ENCODE peak calls at places on chromosomes 11 and 22, in four cellular contexts. One of them, this sample, is unnamed.

GRCh38 chr11:64385953-64386704 is 27.2 kb downstream of the RPS6KA4 start:
- DNase-seq in Peyer's patch: no peak
- DNase-seq in NCI-H1105: no peak
- DNase-seq in stimulated activated CD4-positive, alpha-beta T cell treated with anti-CD3 and anti-CD28 coated beads, TNF-alpha, amount 100 ng/mL, for 1 hour: no peak
- DNase-seq in this sample: no peak

GRCh38 chr11:61950035-61950547 is at the start of gene BEST1:
- DNase-seq in NCI-H1105: no peak
- DNase-seq in Peyer's patch: no peak
- DNase-seq in stimulated activated CD4-positive, alpha-beta T cell treated with anti-CD3 and anti-CD28 coated beads, TNF-alpha, amount 100 ng/mL, for 1 hour: no peak
- DNase-seq in this sample: no peak

GRCh38 chr11:8068605-8069221 is 12.3 kb upstream of the TUB start:
- DNase-seq in Peyer's patch: no peak
- DNase-seq in NCI-H1105: peak
- DNase-seq in stimulated activated CD4-positive, alpha-beta T cell treated with anti-CD3 and anti-CD28 coated beads, TNF-alpha, amount 100 ng/mL, for 1 hour: no peak
- DNase-seq in this sample: no peak

GRCh38 chr11:35364101-35364780 is 55.1 kb downstream of the SLC1A2 start:
- DNase-seq in NCI-H1105: no peak
- DNase-seq in Peyer's patch: no peak
- DNase-seq in stimulated activated CD4-positive, alpha-beta T cell treated with anti-CD3 and anti-CD28 coated beads, TNF-alpha, amount 100 ng/mL, for 1 hour: no peak
- DNase-seq in this sample: no peak

GRCh38 chr22:24244144-24244787 is 616 bp downstream of the GGT5 start:
- DNase-seq in stimulated activated CD4-positive, alpha-beta T cell treated with anti-CD3 and anti-CD28 coated beads, TNF-alpha, amount 100 ng/mL, for 1 hour: no peak
- DNase-seq in Peyer's patch: no peak
- DNase-seq in NCI-H1105: no peak
- DNase-seq in this sample: no peak

GRCh38 chr11:45885921-45886721 is 670 bp downstream of the MAPK8IP1 start:
- DNase-seq in stimulated activated CD4-positive, alpha-beta T cell treated with anti-CD3 and anti-CD28 coated beads, TNF-alpha, amount 100 ng/mL, for 1 hour: no peak
- DNase-seq in NCI-H1105: peak
- DNase-seq in Peyer's patch: no peak
- DNase-seq in this sample: no peak

GRCh38 chr11:119422505-119423416 is at the start of gene THY1:
- DNase-seq in Peyer's patch: no peak
- DNase-seq in NCI-H1105: no peak
- DNase-seq in stimulated activated CD4-positive, alpha-beta T cell treated with anti-CD3 and anti-CD28 coated beads, TNF-alpha, amount 100 ng/mL, for 1 hour: no peak
- DNase-seq in this sample: no peak

GRCh38 chr22:37681001-37681424 is 5.1 kb upstream of the NOL12 start:
- DNase-seq in NCI-H1105: no peak
- DNase-seq in stimulated activated CD4-positive, alpha-beta T cell treated with anti-CD3 and anti-CD28 coated beads, TNF-alpha, amount 100 ng/mL, for 1 hour: no peak
- DNase-seq in Peyer's patch: no peak
- DNase-seq in this sample: no peak

GRCh38 chr22:43789452-43789851 is 22.7 kb downstream of the EFCAB6 start:
- DNase-seq in Peyer's patch: no peak
- DNase-seq in NCI-H1105: no peak
- DNase-seq in stimulated activated CD4-positive, alpha-beta T cell treated with anti-CD3 and anti-CD28 coated beads, TNF-alpha, amount 100 ng/mL, for 1 hour: no peak
- DNase-seq in this sample: no peak

GRCh38 chr11:104198576-104198975 is 34.6 kb upstream of the PDGFD start:
- DNase-seq in NCI-H1105: no peak
- DNase-seq in Peyer's patch: no peak
- DNase-seq in stimulated activated CD4-positive, alpha-beta T cell treated with anti-CD3 and anti-CD28 coated beads, TNF-alpha, amount 100 ng/mL, for 1 hour: no peak
- DNase-seq in this sample: no peak

GRCh38 chr11:115104851-115105453 is 399.3 kb downstream of the CADM1 start:
- DNase-seq in stimulated activated CD4-positive, alpha-beta T cell treated with anti-CD3 and anti-CD28 coated beads, TNF-alpha, amount 100 ng/mL, for 1 hour: no peak
- DNase-seq in Peyer's patch: no peak
- DNase-seq in NCI-H1105: no peak
- DNase-seq in this sample: no peak

GRCh38 chr11:13141731-13142724 is 132.9 kb downstream of the RASSF10 start:
- DNase-seq in Peyer's patch: no peak
- DNase-seq in stimulated activated CD4-positive, alpha-beta T cell treated with anti-CD3 and anti-CD28 coated beads, TNF-alpha, amount 100 ng/mL, for 1 hour: no peak
- DNase-seq in NCI-H1105: no peak
- DNase-seq in this sample: no peak

GRCh38 chr22:18947905-18948304 is 11.8 kb upstream of the PRODH start:
- DNase-seq in NCI-H1105: no peak
- DNase-seq in Peyer's patch: no peak
- DNase-seq in stimulated activated CD4-positive, alpha-beta T cell treated with anti-CD3 and anti-CD28 coated beads, TNF-alpha, amount 100 ng/mL, for 1 hour: no peak
- DNase-seq in this sample: no peak

GRCh38 chr22:17788023-17788330 is 13.7 kb upstream of the BID start:
- DNase-seq in Peyer's patch: no peak
- DNase-seq in stimulated activated CD4-positive, alpha-beta T cell treated with anti-CD3 and anti-CD28 coated beads, TNF-alpha, amount 100 ng/mL, for 1 hour: no peak
- DNase-seq in NCI-H1105: no peak
- DNase-seq in this sample: no peak

GRCh38 chr11:81203876-81204275 is 1529.8 kb downstream of the FAM181B start:
- DNase-seq in Peyer's patch: no peak
- DNase-seq in NCI-H1105: no peak
- DNase-seq in stimulated activated CD4-positive, alpha-beta T cell treated with anti-CD3 and anti-CD28 coated beads, TNF-alpha, amount 100 ng/mL, for 1 hour: no peak
- DNase-seq in this sample: no peak

GRCh38 chr22:25081409-25081824 is 118.2 kb upstream of the CRYBB3 start:
- DNase-seq in stimulated activated CD4-positive, alpha-beta T cell treated with anti-CD3 and anti-CD28 coated beads, TNF-alpha, amount 100 ng/mL, for 1 hour: no peak
- DNase-seq in NCI-H1105: peak
- DNase-seq in Peyer's patch: no peak
- DNase-seq in this sample: no peak

GRCh38 chr11:8055111-8055835 is 25.7 kb upstream of the TUB start:
- DNase-seq in NCI-H1105: no peak
- DNase-seq in Peyer's patch: no peak
- DNase-seq in stimulated activated CD4-positive, alpha-beta T cell treated with anti-CD3 and anti-CD28 coated beads, TNF-alpha, amount 100 ng/mL, for 1 hour: no peak
- DNase-seq in this sample: no peak

GRCh38 chr11:7511405-7511804 is 2.4 kb upstream of the PPFIBP2 start:
- DNase-seq in stimulated activated CD4-positive, alpha-beta T cell treated with anti-CD3 and anti-CD28 coated beads, TNF-alpha, amount 100 ng/mL, for 1 hour: no peak
- DNase-seq in NCI-H1105: peak
- DNase-seq in Peyer's patch: no peak
- DNase-seq in this sample: no peak

GRCh38 chr11:65439331-65440181 is 17.0 kb downstream of the NEAT1 start:
- DNase-seq in Peyer's patch: no peak
- DNase-seq in stimulated activated CD4-positive, alpha-beta T cell treated with anti-CD3 and anti-CD28 coated beads, TNF-alpha, amount 100 ng/mL, for 1 hour: no peak
- DNase-seq in NCI-H1105: no peak
- DNase-seq in this sample: no peak

GRCh38 chr11:60915250-60915914 is 1.4 kb downstream of the TMEM109 start:
- DNase-seq in Peyer's patch: peak
- DNase-seq in NCI-H1105: no peak
- DNase-seq in stimulated activated CD4-positive, alpha-beta T cell treated with anti-CD3 and anti-CD28 coated beads, TNF-alpha, amount 100 ng/mL, for 1 hour: peak
- DNase-seq in this sample: peak

GRCh38 chr11:102157219-102157618 is 47.0 kb downstream of the YAP1 start:
- DNase-seq in Peyer's patch: no peak
- DNase-seq in stimulated activated CD4-positive, alpha-beta T cell treated with anti-CD3 and anti-CD28 coated beads, TNF-alpha, amount 100 ng/mL, for 1 hour: no peak
- DNase-seq in NCI-H1105: no peak
- DNase-seq in this sample: no peak

GRCh38 chr22:25048659-25049657 is 96.4 kb downstream of the KIAA1671 start:
- DNase-seq in stimulated activated CD4-positive, alpha-beta T cell treated with anti-CD3 and anti-CD28 coated beads, TNF-alpha, amount 100 ng/mL, for 1 hour: peak
- DNase-seq in Peyer's patch: peak
- DNase-seq in NCI-H1105: peak
- DNase-seq in this sample: peak

GRCh38 chr11:133712235-133712634 is 133.1 kb downstream of the SPATA19 start:
- DNase-seq in NCI-H1105: no peak
- DNase-seq in stimulated activated CD4-positive, alpha-beta T cell treated with anti-CD3 and anti-CD28 coated beads, TNF-alpha, amount 100 ng/mL, for 1 hour: no peak
- DNase-seq in Peyer's patch: no peak
- DNase-seq in this sample: no peak

GRCh38 chr11:124920870-124921609 is 2.0 kb downstream of the HEPN1 start:
- DNase-seq in NCI-H1105: no peak
- DNase-seq in Peyer's patch: no peak
- DNase-seq in stimulated activated CD4-positive, alpha-beta T cell treated with anti-CD3 and anti-CD28 coated beads, TNF-alpha, amount 100 ng/mL, for 1 hour: peak
- DNase-seq in this sample: peak

GRCh38 chr11:120229451-120230424 is 10.2 kb upstream of the POU2F3 start:
- DNase-seq in NCI-H1105: no peak
- DNase-seq in stimulated activated CD4-positive, alpha-beta T cell treated with anti-CD3 and anti-CD28 coated beads, TNF-alpha, amount 100 ng/mL, for 1 hour: no peak
- DNase-seq in Peyer's patch: no peak
- DNase-seq in this sample: no peak

GRCh38 chr11:4522339-4522738 is 22.7 kb upstream of the OR52M1 start:
- DNase-seq in Peyer's patch: no peak
- DNase-seq in stimulated activated CD4-positive, alpha-beta T cell treated with anti-CD3 and anti-CD28 coated beads, TNF-alpha, amount 100 ng/mL, for 1 hour: no peak
- DNase-seq in NCI-H1105: no peak
- DNase-seq in this sample: no peak

GRCh38 chr11:120197254-120197891 is 13.5 kb upstream of the OAF start:
- DNase-seq in NCI-H1105: no peak
- DNase-seq in Peyer's patch: peak
- DNase-seq in stimulated activated CD4-positive, alpha-beta T cell treated with anti-CD3 and anti-CD28 coated beads, TNF-alpha, amount 100 ng/mL, for 1 hour: no peak
- DNase-seq in this sample: no peak

GRCh38 chr11:47983464-47984397 is 3.4 kb downstream of the PTPRJ start:
- DNase-seq in stimulated activated CD4-positive, alpha-beta T cell treated with anti-CD3 and anti-CD28 coated beads, TNF-alpha, amount 100 ng/mL, for 1 hour: no peak
- DNase-seq in NCI-H1105: no peak
- DNase-seq in Peyer's patch: no peak
- DNase-seq in this sample: no peak

GRCh38 chr11:78391424-78391823 is 26.2 kb downstream of the GAB2 start:
- DNase-seq in stimulated activated CD4-positive, alpha-beta T cell treated with anti-CD3 and anti-CD28 coated beads, TNF-alpha, amount 100 ng/mL, for 1 hour: no peak
- DNase-seq in Peyer's patch: no peak
- DNase-seq in NCI-H1105: no peak
- DNase-seq in this sample: no peak

GRCh38 chr11:66277475-66278391 is at the start of gene CNIH2:
- DNase-seq in stimulated activated CD4-positive, alpha-beta T cell treated with anti-CD3 and anti-CD28 coated beads, TNF-alpha, amount 100 ng/mL, for 1 hour: no peak
- DNase-seq in Peyer's patch: peak
- DNase-seq in NCI-H1105: peak
- DNase-seq in this sample: peak

GRCh38 chr11:95119361-95120060 is 29.9 kb downstream of the ENDOD1 start:
- DNase-seq in stimulated activated CD4-positive, alpha-beta T cell treated with anti-CD3 and anti-CD28 coated beads, TNF-alpha, amount 100 ng/mL, for 1 hour: no peak
- DNase-seq in Peyer's patch: no peak
- DNase-seq in NCI-H1105: no peak
- DNase-seq in this sample: no peak

GRCh38 chr11:2800655-2801531 is 84.7 kb downstream of the CDKN1C start:
- DNase-seq in Peyer's patch: peak
- DNase-seq in stimulated activated CD4-positive, alpha-beta T cell treated with anti-CD3 and anti-CD28 coated beads, TNF-alpha, amount 100 ng/mL, for 1 hour: no peak
- DNase-seq in NCI-H1105: no peak
- DNase-seq in this sample: no peak

GRCh38 chr22:50303848-50304527 is 3.5 kb downstream of the PLXNB2 start:
- DNase-seq in stimulated activated CD4-positive, alpha-beta T cell treated with anti-CD3 and anti-CD28 coated beads, TNF-alpha, amount 100 ng/mL, for 1 hour: no peak
- DNase-seq in NCI-H1105: no peak
- DNase-seq in Peyer's patch: peak
- DNase-seq in this sample: no peak

GRCh38 chr22:21591695-21592094 is 24.2 kb downstream of the UBE2L3 start:
- DNase-seq in stimulated activated CD4-positive, alpha-beta T cell treated with anti-CD3 and anti-CD28 coated beads, TNF-alpha, amount 100 ng/mL, for 1 hour: no peak
- DNase-seq in NCI-H1105: no peak
- DNase-seq in Peyer's patch: no peak
- DNase-seq in this sample: no peak

GRCh38 chr11:118434553-118435232 is 1.6 kb upstream of the KMT2A start:
- DNase-seq in NCI-H1105: peak
- DNase-seq in stimulated activated CD4-positive, alpha-beta T cell treated with anti-CD3 and anti-CD28 coated beads, TNF-alpha, amount 100 ng/mL, for 1 hour: no peak
- DNase-seq in Peyer's patch: peak
- DNase-seq in this sample: peak

GRCh38 chr22:44588348-44588747 is 90.3 kb upstream of the RTL6 start:
- DNase-seq in stimulated activated CD4-positive, alpha-beta T cell treated with anti-CD3 and anti-CD28 coated beads, TNF-alpha, amount 100 ng/mL, for 1 hour: no peak
- DNase-seq in Peyer's patch: peak
- DNase-seq in NCI-H1105: no peak
- DNase-seq in this sample: no peak

GRCh38 chr22:22799561-22799960 is 88.1 kb upstream of the IGLL5 start:
- DNase-seq in stimulated activated CD4-positive, alpha-beta T cell treated with anti-CD3 and anti-CD28 coated beads, TNF-alpha, amount 100 ng/mL, for 1 hour: no peak
- DNase-seq in NCI-H1105: no peak
- DNase-seq in Peyer's patch: peak
- DNase-seq in this sample: no peak

GRCh38 chr11:64028398-64029115 is 7.2 kb upstream of the FLRT1 start:
- DNase-seq in Peyer's patch: no peak
- DNase-seq in NCI-H1105: peak
- DNase-seq in stimulated activated CD4-positive, alpha-beta T cell treated with anti-CD3 and anti-CD28 coated beads, TNF-alpha, amount 100 ng/mL, for 1 hour: no peak
- DNase-seq in this sample: no peak

GRCh38 chr11:10263929-10264328 is 30.1 kb downstream of the SBF2 start:
- DNase-seq in stimulated activated CD4-positive, alpha-beta T cell treated with anti-CD3 and anti-CD28 coated beads, TNF-alpha, amount 100 ng/mL, for 1 hour: no peak
- DNase-seq in Peyer's patch: no peak
- DNase-seq in NCI-H1105: no peak
- DNase-seq in this sample: no peak